ENCODE peak calls at places on chromosomes 16 and 17, in seven cellular contexts. One of them, this sample, is unnamed.

GRCh38 chr17:17044846-17045561 is 2.7 kb downstream of the MPRIP start:
- DNase-seq in suprapubic skin: peak; percentile 59
- DNase-seq in lower leg skin: peak; percentile 81
- DNase-seq in esophagus squamous epithelium: no peak
- DNase-seq in transverse colon: no peak
- DNase-seq in uterus: peak; percentile 54
- DNase-seq in A549: peak; percentile 71
- DNase-seq in this sample: peak; percentile 70

GRCh38 chr16:25036561-25036960 is 21.4 kb upstream of the ARHGAP17 start:
- DNase-seq in suprapubic skin: no peak
- DNase-seq in lower leg skin: no peak
- DNase-seq in esophagus squamous epithelium: no peak
- DNase-seq in transverse colon: no peak
- DNase-seq in uterus: no peak
- DNase-seq in A549: no peak
- DNase-seq in this sample: no peak

GRCh38 chr17:50634915-50635719 is 436 bp downstream of the ABCC3 start:
- DNase-seq in suprapubic skin: no peak
- DNase-seq in lower leg skin: no peak
- DNase-seq in esophagus squamous epithelium: no peak
- DNase-seq in transverse colon: no peak
- DNase-seq in uterus: no peak
- DNase-seq in A549: no peak
- DNase-seq in this sample: no peak

GRCh38 chr17:57600092-57600491 is 145.0 kb downstream of the CCDC182 start:
- DNase-seq in suprapubic skin: no peak
- DNase-seq in lower leg skin: no peak
- DNase-seq in esophagus squamous epithelium: no peak
- DNase-seq in transverse colon: no peak
- DNase-seq in uterus: no peak
- DNase-seq in A549: no peak
- DNase-seq in this sample: no peak

GRCh38 chr16:85311741-85312140 is 199.5 kb upstream of the CIBAR2 start:
- DNase-seq in suprapubic skin: no peak
- DNase-seq in lower leg skin: no peak
- DNase-seq in esophagus squamous epithelium: no peak
- DNase-seq in transverse colon: no peak
- DNase-seq in uterus: no peak
- DNase-seq in A549: no peak
- DNase-seq in this sample: no peak

GRCh38 chr17:75755205-75755901 is 9.6 kb downstream of the GALK1 start:
- DNase-seq in suprapubic skin: peak; percentile 68
- DNase-seq in lower leg skin: no peak
- DNase-seq in esophagus squamous epithelium: no peak
- DNase-seq in transverse colon: no peak
- DNase-seq in uterus: no peak
- DNase-seq in A549: peak; percentile 49
- DNase-seq in this sample: no peak

GRCh38 chr16:75071621-75072020 is 45.0 kb downstream of the LDHD start:
- DNase-seq in suprapubic skin: no peak
- DNase-seq in lower leg skin: no peak
- DNase-seq in esophagus squamous epithelium: no peak
- DNase-seq in transverse colon: no peak
- DNase-seq in uterus: no peak
- DNase-seq in A549: no peak
- DNase-seq in this sample: no peak

GRCh38 chr17:41975099-41976083 is 8.8 kb downstream of the CNP start:
- DNase-seq in suprapubic skin: no peak
- DNase-seq in lower leg skin: no peak
- DNase-seq in esophagus squamous epithelium: no peak
- DNase-seq in transverse colon: no peak
- DNase-seq in uterus: no peak
- DNase-seq in A549: no peak
- DNase-seq in this sample: no peak

GRCh38 chr17:55266958-55267688 is 2.4 kb downstream of the HLF start:
- DNase-seq in suprapubic skin: no peak
- DNase-seq in lower leg skin: no peak
- DNase-seq in esophagus squamous epithelium: no peak
- DNase-seq in transverse colon: no peak
- DNase-seq in uterus: no peak
- DNase-seq in A549: no peak
- DNase-seq in this sample: no peak

GRCh38 chr16:85396879-85397871 is 215.9 kb upstream of the GSE1 start:
- DNase-seq in suprapubic skin: peak; percentile 60
- DNase-seq in lower leg skin: peak; percentile 82
- DNase-seq in esophagus squamous epithelium: no peak
- DNase-seq in transverse colon: no peak
- DNase-seq in uterus: no peak
- DNase-seq in A549: peak; percentile 28
- DNase-seq in this sample: peak; percentile 14

GRCh38 chr16:86771506-86772230 is 193.3 kb downstream of the FOXL1 start:
- DNase-seq in suprapubic skin: peak; percentile 17
- DNase-seq in lower leg skin: no peak
- DNase-seq in esophagus squamous epithelium: no peak
- DNase-seq in transverse colon: no peak
- DNase-seq in uterus: no peak
- DNase-seq in A549: no peak
- DNase-seq in this sample: no peak

GRCh38 chr17:17077861-17078732 is 35.8 kb downstream of the MPRIP start:
- DNase-seq in suprapubic skin: no peak
- DNase-seq in lower leg skin: peak; percentile 83
- DNase-seq in esophagus squamous epithelium: no peak
- DNase-seq in transverse colon: peak; percentile 75
- DNase-seq in uterus: peak; percentile 11
- DNase-seq in A549: no peak
- DNase-seq in this sample: no peak

GRCh38 chr17:77893144-77894044 is 65.1 kb upstream of the TNRC6C start:
- DNase-seq in suprapubic skin: peak; percentile 44
- DNase-seq in lower leg skin: no peak
- DNase-seq in esophagus squamous epithelium: no peak
- DNase-seq in transverse colon: no peak
- DNase-seq in uterus: no peak
- DNase-seq in A549: no peak
- DNase-seq in this sample: no peak

GRCh38 chr17:64256913-64257807 is 5.9 kb downstream of the TEX2 start:
- DNase-seq in suprapubic skin: no peak
- DNase-seq in lower leg skin: no peak
- DNase-seq in esophagus squamous epithelium: no peak
- DNase-seq in transverse colon: no peak
- DNase-seq in uterus: no peak
- DNase-seq in A549: no peak
- DNase-seq in this sample: no peak

DNA sequence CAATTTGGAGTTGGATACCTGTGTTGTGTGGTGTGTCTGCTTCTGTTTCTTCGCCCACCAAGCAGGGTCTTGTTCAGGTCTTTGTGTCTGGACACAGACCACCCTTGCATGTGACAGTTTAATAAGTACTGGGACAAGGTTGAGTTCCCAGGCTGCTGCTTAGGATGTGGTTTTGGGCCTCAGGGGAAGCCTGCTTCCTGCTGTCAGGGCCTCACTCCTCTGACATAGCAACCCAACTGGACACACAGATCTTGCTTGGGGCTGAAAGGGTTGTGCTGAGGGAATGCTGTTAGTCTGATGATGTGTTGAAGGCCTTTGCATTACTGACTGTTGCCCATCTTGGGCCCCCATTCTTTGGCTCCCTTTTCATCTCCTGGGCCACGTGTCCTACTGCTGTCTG is 4.8 kb upstream of the TGFB1I1 start:
- DNase-seq in suprapubic skin: no peak
- DNase-seq in lower leg skin: no peak
- DNase-seq in esophagus squamous epithelium: no peak
- DNase-seq in transverse colon: no peak
- DNase-seq in uterus: no peak
- DNase-seq in A549: no peak
- DNase-seq in this sample: no peak
- TF ChIP-seq POLR2A in suprapubic skin: no peak
- TF ChIP-seq POLR2A in lower leg skin: no peak
- TF ChIP-seq POLR2A in esophagus squamous epithelium: no peak
- TF ChIP-seq POLR2A in transverse colon: no peak
- TF ChIP-seq POLR2A in uterus: no peak
- TF ChIP-seq POLR2A in A549: no peak
- TF ChIP-seq POLR2A in this sample: no peak

GRCh38 chr16:66274335-66275110 is 92.0 kb upstream of the CDH5 start:
- DNase-seq in suprapubic skin: no peak
- DNase-seq in lower leg skin: peak; percentile 74
- DNase-seq in esophagus squamous epithelium: no peak
- DNase-seq in transverse colon: no peak
- DNase-seq in uterus: no peak
- DNase-seq in A549: peak; percentile 44
- DNase-seq in this sample: no peak

GRCh38 chr16:66275795-66276428 is 90.6 kb upstream of the CDH5 start:
- DNase-seq in suprapubic skin: no peak
- DNase-seq in lower leg skin: peak; percentile 81
- DNase-seq in esophagus squamous epithelium: no peak
- DNase-seq in transverse colon: peak; percentile 49
- DNase-seq in uterus: no peak
- DNase-seq in A549: peak; percentile 71
- DNase-seq in this sample: peak; percentile 50

GRCh38 chr16:66277311-66278070 is 89.0 kb upstream of the CDH5 start:
- DNase-seq in suprapubic skin: no peak
- DNase-seq in lower leg skin: peak; percentile 83
- DNase-seq in esophagus squamous epithelium: no peak
- DNase-seq in transverse colon: no peak
- DNase-seq in uterus: no peak
- DNase-seq in A549: no peak
- DNase-seq in this sample: no peak

GRCh38 chr16:66278111-66278531 is 88.4 kb upstream of the CDH5 start:
- DNase-seq in suprapubic skin: no peak
- DNase-seq in lower leg skin: peak; percentile 85
- DNase-seq in esophagus squamous epithelium: no peak
- DNase-seq in transverse colon: peak; percentile 51
- DNase-seq in uterus: no peak
- DNase-seq in A549: no peak
- DNase-seq in this sample: no peak

DNA sequence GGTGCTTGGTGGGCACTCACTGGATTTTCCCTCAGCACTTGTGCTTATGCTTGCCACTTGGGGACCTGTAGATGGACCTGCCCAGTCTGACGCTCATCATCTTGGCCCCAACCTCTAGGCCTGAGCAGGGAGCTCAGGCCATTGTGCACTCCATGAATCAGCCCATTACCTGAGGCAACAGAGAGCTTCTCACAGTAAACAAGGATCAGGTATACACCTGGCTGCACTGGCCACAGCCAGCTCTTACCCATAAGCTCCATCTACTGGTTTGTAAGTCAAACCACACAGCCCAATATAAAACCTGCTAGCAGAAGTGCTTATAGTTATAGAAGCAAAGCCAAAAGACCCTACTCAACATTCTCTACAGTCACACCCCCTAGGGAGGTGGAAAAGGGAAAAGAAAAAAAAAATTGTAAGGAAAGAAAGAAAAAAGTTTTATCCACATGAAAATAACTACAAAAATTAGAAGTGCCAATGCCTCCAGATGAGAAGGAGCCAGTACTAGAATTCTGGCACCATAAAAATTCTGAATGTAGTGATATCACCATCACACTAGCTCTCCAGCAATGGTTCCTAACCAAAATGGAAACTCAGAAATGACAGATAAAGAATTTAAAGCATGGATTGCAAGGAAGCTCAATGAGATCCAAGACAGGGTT is 87.8 kb upstream of the CDH5 start:
- DNase-seq in suprapubic skin: no peak
- DNase-seq in lower leg skin: peak; percentile 65
- DNase-seq in esophagus squamous epithelium: no peak
- DNase-seq in transverse colon: no peak
- DNase-seq in uterus: no peak
- DNase-seq in A549: no peak
- DNase-seq in this sample: no peak
- TF ChIP-seq CTCF in suprapubic skin: no peak
- TF ChIP-seq CTCF in lower leg skin: no peak
- TF ChIP-seq CTCF in esophagus squamous epithelium: no peak
- TF ChIP-seq CTCF in transverse colon: no peak
- TF ChIP-seq CTCF in uterus: no peak
- TF ChIP-seq CTCF in A549: no peak
- TF ChIP-seq CTCF in this sample: no peak

GRCh38 chr16:20901441-20902112 is 1.0 kb downstream of the LYRM1 start:
- DNase-seq in suprapubic skin: peak; percentile 81
- DNase-seq in lower leg skin: peak; percentile 91
- DNase-seq in esophagus squamous epithelium: no peak
- DNase-seq in transverse colon: peak; percentile 55
- DNase-seq in uterus: peak; percentile 42
- DNase-seq in A549: peak; percentile 57
- DNase-seq in this sample: peak; percentile 59
- TF ChIP-seq POLR2A in suprapubic skin: no peak
- TF ChIP-seq POLR2A in lower leg skin: no peak
- TF ChIP-seq POLR2A in esophagus squamous epithelium: peak; percentile 43
- TF ChIP-seq POLR2A in transverse colon: no peak
- TF ChIP-seq POLR2A in uterus: no peak
- TF ChIP-seq POLR2A in A549: no peak
- TF ChIP-seq POLR2A in this sample: no peak

DNA sequence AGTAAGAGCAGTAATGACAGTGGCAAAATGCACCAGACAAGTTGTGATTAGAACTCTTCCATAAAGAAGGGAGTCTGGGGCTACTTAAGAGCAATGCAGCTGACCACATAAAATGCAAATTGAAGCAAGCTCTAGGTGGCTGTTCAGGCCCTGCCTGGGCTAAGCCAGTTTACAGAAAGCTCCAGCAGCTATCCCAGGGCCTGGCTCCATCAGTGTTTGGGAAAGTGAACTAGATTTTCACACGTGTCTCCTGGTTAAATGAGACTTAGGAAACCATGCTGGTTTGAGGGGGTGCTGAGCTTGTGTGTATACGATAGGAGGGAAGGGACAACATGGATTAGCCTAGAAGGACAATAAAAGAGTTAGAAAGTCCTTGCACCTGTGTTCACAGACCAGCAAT is 2.2 kb upstream of the MAP2K6 start:
- DNase-seq in suprapubic skin: no peak
- DNase-seq in lower leg skin: no peak
- DNase-seq in esophagus squamous epithelium: no peak
- DNase-seq in transverse colon: no peak
- DNase-seq in uterus: no peak
- DNase-seq in A549: no peak
- DNase-seq in this sample: no peak
- TF ChIP-seq CTCF in suprapubic skin: no peak
- TF ChIP-seq CTCF in lower leg skin: no peak
- TF ChIP-seq CTCF in esophagus squamous epithelium: no peak
- TF ChIP-seq CTCF in transverse colon: no peak
- TF ChIP-seq CTCF in uterus: no peak
- TF ChIP-seq CTCF in A549: no peak
- TF ChIP-seq CTCF in this sample: no peak

DNA sequence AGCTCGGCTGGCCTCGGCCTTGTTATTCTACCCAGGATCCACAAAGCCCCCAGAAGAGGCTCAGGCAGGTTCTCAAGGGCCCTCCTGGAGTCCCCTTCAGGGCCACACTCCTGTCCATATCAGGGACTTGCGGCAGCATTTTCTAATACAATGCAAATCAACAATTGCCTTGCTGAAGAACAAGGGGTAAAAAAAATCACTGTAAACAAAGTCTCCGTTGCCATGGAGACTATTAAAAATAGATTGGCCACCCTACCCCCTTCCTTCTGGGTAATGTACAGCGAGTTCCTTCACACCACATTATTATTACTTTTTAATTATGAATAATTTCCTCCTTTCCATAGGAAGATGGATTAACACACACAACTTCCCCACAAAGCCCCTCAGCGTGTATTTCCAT is 196.8 kb downstream of the RBFOX3 start:
- DNase-seq in suprapubic skin: no peak
- DNase-seq in lower leg skin: no peak
- DNase-seq in esophagus squamous epithelium: no peak
- DNase-seq in transverse colon: no peak
- DNase-seq in uterus: no peak
- DNase-seq in A549: no peak
- DNase-seq in this sample: no peak
- TF ChIP-seq POLR2A in suprapubic skin: no peak
- TF ChIP-seq POLR2A in lower leg skin: no peak
- TF ChIP-seq POLR2A in esophagus squamous epithelium: no peak
- TF ChIP-seq POLR2A in transverse colon: no peak
- TF ChIP-seq POLR2A in uterus: no peak
- TF ChIP-seq POLR2A in A549: no peak
- TF ChIP-seq POLR2A in this sample: no peak

This sample was measured in testis.